ENCODE peak calls at places on chromosomes 3 and 15, in four cellular contexts. S is AG10803, G is cardiac muscle cell, A is tibial nerve. I is an unnamed sample.

GRCh38 chr15:90249123-90249863 is at the start of gene TTLL13:
- DNase-seq in G (peak; percentile 97), A (peak; percentile 86), S (peak; percentile 76), I (peak; percentile 12)

GRCh38 chr3:136942796-136943195 is 15.0 kb upstream of the IL20RB start:
- DNase-seq in A (no peak), S (no peak), G (peak; percentile 2), I (no peak)

GRCh38 chr3:24145981-24146822 is 201.1 kb downstream of the NR1D2 start:
- DNase-seq in A (no peak), G (no peak), S (peak; percentile 99), I (peak; percentile 88)

GRCh38 chr3:131401978-131402377 is 20.4 kb downstream of the NUDT16 start:
- DNase-seq in S (no peak), G (no peak), A (no peak), I (no peak)

GRCh38 chr3:131728898-131729297 is 226.1 kb upstream of the MRPL3 start:
- DNase-seq in G (no peak), S (no peak), A (no peak), I (no peak)

GRCh38 chr3:11626084-11626463 is 17.6 kb downstream of the VGLL4 start:
- DNase-seq in S (no peak), A (no peak), G (no peak), I (no peak)

GRCh38 chr15:76253851-76254440 is 57.3 kb downstream of the ETFA start:
- DNase-seq in G (no peak), A (no peak), S (no peak), I (no peak)

GRCh38 chr15:59232476-59232875 is 25.8 kb downstream of the LDHAL6B start:
- DNase-seq in G (no peak), A (no peak), S (peak; percentile 86), I (peak; percentile 75)

GRCh38 chr3:136068708-136069107 is 103.2 kb downstream of the PPP2R3A start:
- DNase-seq in A (no peak), G (no peak), S (peak; percentile 85), I (peak; percentile 45)

GRCh38 chr15:77568014-77568959 is 64.4 kb downstream of the LINGO1 start:
- DNase-seq in S (no peak), A (no peak), G (no peak), I (no peak)

GRCh38 chr15:80550219-80550909 is 144.7 kb upstream of the ABHD17C start:
- DNase-seq in S (peak; percentile 94), A (no peak), G (peak; percentile 32), I (peak; percentile 89)

GRCh38 chr3:27596920-27597319 is 112.7 kb upstream of the SLC4A7 start:
- DNase-seq in G (no peak), S (no peak), A (no peak), I (no peak)

GRCh38 chr3:188914556-188914955 is 257.2 kb upstream of the TPRG1 start:
- DNase-seq in A (no peak), G (no peak), S (peak; percentile 56), I (no peak)

GRCh38 chr3:97991278-97991652 is 19.0 kb upstream of the RIOX2 start:
- DNase-seq in G (no peak), S (no peak), A (no peak), I (no peak)

GRCh38 chr3:5006755-5007202 is 27.5 kb downstream of the BHLHE40 start:
- DNase-seq in A (no peak), G (no peak), S (no peak), I (no peak)

GRCh38 chr3:177498037-177498857 is 301.0 kb upstream of the TBL1XR1 start:
- DNase-seq in G (no peak), S (no peak), A (no peak), I (no peak)

GRCh38 chr3:126537730-126538281 is 13.9 kb downstream of the CHST13 start:
- DNase-seq in G (no peak), S (peak; percentile 11), A (no peak), I (no peak)

GRCh38 chr3:181712505-181713299 is 977 bp downstream of the SOX2 start:
- DNase-seq in S (no peak), A (peak; percentile 17), G (no peak), I (no peak)

GRCh38 chr3:114376091-114376490 is 82.3 kb downstream of the TIGIT start:
- DNase-seq in S (peak; percentile 75), G (no peak), A (no peak), I (no peak)

GRCh38 chr3:114374433-114374832 is 80.6 kb downstream of the TIGIT start:
- DNase-seq in A (no peak), G (no peak), S (no peak), I (no peak)

GRCh38 chr3:114365268-114365667 is 71.4 kb downstream of the TIGIT start:
- DNase-seq in S (peak; percentile 27), A (no peak), G (no peak), I (no peak)

GRCh38 chr3:114365909-114366308 is 72.1 kb downstream of the TIGIT start:
- DNase-seq in S (no peak), G (no peak), A (no peak), I (no peak)

DNA sequence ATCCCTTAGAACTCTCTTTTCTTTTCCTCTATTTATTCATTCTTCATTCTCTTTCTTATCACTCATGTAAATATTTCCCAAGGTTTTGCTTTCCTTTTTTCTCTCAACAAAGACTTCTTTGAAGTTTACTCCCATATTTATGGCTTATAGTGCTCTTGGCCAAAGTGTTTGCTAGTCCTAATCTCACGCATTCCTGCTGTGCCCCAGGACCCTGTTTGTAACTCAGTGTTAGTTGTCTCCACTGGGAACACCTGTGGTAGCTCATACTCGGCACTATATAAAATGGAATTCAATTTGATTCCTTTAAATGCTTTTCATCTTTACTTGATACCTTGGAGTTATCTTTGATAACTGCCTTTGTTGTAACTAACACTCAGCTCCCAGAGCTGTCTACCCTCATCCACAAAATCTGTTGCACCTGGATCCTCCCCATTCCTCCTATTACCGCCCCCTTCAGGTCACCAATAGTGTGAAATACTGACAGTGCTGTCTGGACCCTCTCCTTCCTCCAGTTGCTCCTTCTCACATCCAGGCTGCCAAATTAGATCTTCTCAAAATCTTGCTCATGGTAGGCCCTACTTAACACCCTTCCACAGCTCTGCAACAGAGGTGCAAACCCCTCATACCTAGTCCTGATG is 76.8 kb downstream of the TIGIT start:
- DNase-seq in A (no peak), G (no peak), S (no peak), I (no peak)
- TF ChIP-seq CTCF in A (no peak), G (no peak), S (peak; percentile 8), I (no peak)

GRCh38 chr15:43239732-43240491 is 19.1 kb upstream of the EPB42 start:
- DNase-seq in S (no peak), A (no peak), G (no peak), I (no peak)

GRCh38 chr15:43235536-43235935 is 14.7 kb upstream of the EPB42 start:
- DNase-seq in G (no peak), A (no peak), S (no peak), I (no peak)

GRCh38 chr15:43237842-43238470 is 17.1 kb upstream of the EPB42 start:
- DNase-seq in G (no peak), A (no peak), S (no peak), I (no peak)

GRCh38 chr15:43241100-43241499 is 20.3 kb upstream of the EPB42 start:
- DNase-seq in G (no peak), S (peak; percentile 92), A (no peak), I (no peak)

DNA sequence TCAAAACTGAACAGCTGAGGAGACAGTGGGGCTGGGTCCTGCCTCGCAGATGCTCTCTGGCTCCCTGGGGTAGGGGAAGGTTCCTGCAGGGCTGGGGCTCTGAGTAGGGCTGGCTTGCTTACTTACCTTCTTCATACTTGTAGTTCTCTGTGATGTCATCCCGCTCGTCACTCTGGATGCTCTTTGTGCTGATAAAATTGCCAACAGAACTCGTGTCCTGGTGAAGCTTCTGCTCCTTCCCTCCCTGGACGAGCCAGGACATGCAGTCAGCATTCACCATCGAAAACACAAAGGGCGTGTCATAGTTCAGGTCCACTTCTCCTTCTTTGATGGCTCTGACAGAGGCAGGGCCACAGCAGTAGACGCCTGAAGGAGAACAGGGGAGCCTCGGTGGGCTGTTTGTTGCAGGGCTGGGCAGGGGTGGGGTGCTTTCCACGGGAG is 17.9 kb upstream of the EPB42 start:
- DNase-seq in S (no peak), G (no peak), A (no peak), I (no peak)
- H3K4me3 ChIP-seq in S (no peak overlapping the region), G (no peak overlapping the region), A (no peak overlapping the region), I (no peak overlapping the region)

GRCh38 chr15:71444866-71445590 is 329.8 kb downstream of the THSD4 start:
- DNase-seq in G (peak; percentile 29), A (no peak), S (no peak), I (no peak)
- TF ChIP-seq CTCF in G (no peak), A (no peak), S (no peak), I (no peak)

GRCh38 chr15:65762914-65763787 is 28.9 kb downstream of the DENND4A start:
- DNase-seq in A (no peak), S (no peak), G (no peak), I (no peak)

GRCh38 chr15:65758242-65758641 is 33.9 kb downstream of the DENND4A start:
- DNase-seq in G (no peak), S (no peak), A (no peak), I (no peak)

GRCh38 chr15:65759441-65759840 is 32.7 kb downstream of the DENND4A start:
- DNase-seq in A (no peak), G (no peak), S (no peak), I (no peak)

GRCh38 chr15:65761210-65761926 is 30.7 kb downstream of the DENND4A start:
- DNase-seq in A (no peak), G (no peak), S (no peak), I (no peak)

DNA sequence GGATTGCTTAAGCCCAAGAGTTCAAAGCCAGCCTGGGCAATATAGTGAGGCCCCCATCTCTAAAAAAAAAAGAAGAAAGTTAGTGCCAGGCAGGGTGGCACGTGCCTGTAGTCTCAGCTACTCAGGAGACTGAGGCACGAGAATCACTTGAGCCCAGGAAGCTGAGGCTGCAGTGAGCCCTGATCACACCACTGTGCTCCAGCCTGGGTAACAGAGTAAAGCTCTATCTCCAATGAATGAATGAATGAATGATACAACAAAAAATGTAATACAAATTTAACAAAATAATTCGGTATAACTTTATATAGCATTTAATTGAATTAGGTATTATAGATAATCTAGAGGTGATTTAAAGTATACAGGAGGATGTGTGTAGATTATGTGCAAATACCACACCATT is 29.7 kb downstream of the DENND4A start:
- DNase-seq in A (no peak), S (no peak), G (no peak), I (no peak)
- H3K4me3 ChIP-seq in A (no peak overlapping the region), S (no peak overlapping the region), G (no peak overlapping the region), I (no peak overlapping the region)

GRCh38 chr3:19226516-19226915 is 78.2 kb downstream of the KCNH8 start:
- DNase-seq in S (no peak), G (no peak), A (no peak), I (no peak)

GRCh38 chr3:19232566-19232965 is 84.3 kb downstream of the KCNH8 start:
- DNase-seq in S (no peak), A (no peak), G (no peak), I (no peak)

GRCh38 chr3:19231792-19232461 is 83.6 kb downstream of the KCNH8 start:
- DNase-seq in S (no peak), A (no peak), G (no peak), I (no peak)

GRCh38 chr3:19229086-19229485 is 80.8 kb downstream of the KCNH8 start:
- DNase-seq in G (no peak), S (no peak), A (no peak), I (no peak)
- TF ChIP-seq CTCF in G (no peak), S (no peak), A (no peak), I (no peak)

GRCh38 chr3:127819656-127820055 is 2.7 kb downstream of the MGLL start:
- DNase-seq in G (no peak), A (no peak), S (no peak), I (no peak)
- H3K4me3 ChIP-seq in G (no peak overlapping the region), A (no peak overlapping the region), S (peak overlapping the region; percentile 33), I (peak overlapping the region; percentile 24)

I was measured in AG04449.